ENCODE peak calls at places on chromosomes 5 and 9, in six cellular contexts. E is SJSA1, W is PC-3, T is GM23338, Z is fibroblast of lung, V is cardiac muscle cell. P is an unnamed sample.

GRCh38 chr5:433836-434235 is 9.1 kb upstream of the EXOC3 start:
- DNase-seq in E (no peak), W (no peak), T (no peak), Z (no peak), V (no peak), P (no peak)

GRCh38 chr5:144370273-144370672 is 199.6 kb downstream of the KCTD16 start:
- DNase-seq in E (no peak), W (no peak), T (no peak), Z (no peak), V (no peak), P (no peak)

GRCh38 chr5:147973086-147973485 is 66.7 kb upstream of the C5orf46 start:
- DNase-seq in E (no peak), W (peak; percentile 40), T (no peak), Z (no peak), V (no peak), P (no peak)

GRCh38 chr9:78697653-78698052 is 400.7 kb downstream of the PSAT1 start:
- DNase-seq in E (no peak), W (no peak), T (no peak), Z (peak; percentile 25), V (no peak), P (no peak)

GRCh38 chr9:21796768-21797167 is 5.7 kb upstream of the MTAP start:
- DNase-seq in E (no peak), W (peak; percentile 76), T (no peak), Z (peak; percentile 74), V (peak; percentile 28), P (no peak)

GRCh38 chr5:81420039-81420667 is 26.2 kb upstream of the ACOT12 start:
- DNase-seq in E (peak; percentile 92), W (peak; percentile 89), T (no peak), Z (peak; percentile 96), V (peak; percentile 88), P (no peak)

GRCh38 chr9:93143830-93144530 is 9.9 kb upstream of the NINJ1 start:
- DNase-seq in E (no peak), W (no peak), T (no peak), Z (no peak), V (no peak), P (peak; percentile 72)

GRCh38 chr5:169435506-169436230 is 134.7 kb upstream of the SLIT3 start:
- DNase-seq in E (peak; percentile 77), W (no peak), T (no peak), Z (peak; percentile 53), V (no peak), P (no peak)

GRCh38 chr9:110047955-110048472 is 159.9 kb downstream of the C9orf152 start:
- DNase-seq in E (peak; percentile 39), W (no peak), T (no peak), Z (peak; percentile 20), V (no peak), P (peak; percentile 21)

GRCh38 chr9:81431662-81432061 is 257.7 kb downstream of the TLE1 start:
- DNase-seq in E (peak; percentile 90), W (peak; percentile 88), T (no peak), Z (peak; percentile 98), V (no peak), P (no peak)

GRCh38 chr5:15209053-15209762 is 290.8 kb upstream of the FBXL7 start:
- DNase-seq in E (no peak), W (no peak), T (no peak), Z (no peak), V (peak; percentile 61), P (no peak)

GRCh38 chr9:135920973-135921585 is 13.7 kb upstream of the CAMSAP1 start:
- DNase-seq in E (no peak), W (no peak), T (no peak), Z (no peak), V (no peak), P (no peak)

DNA sequence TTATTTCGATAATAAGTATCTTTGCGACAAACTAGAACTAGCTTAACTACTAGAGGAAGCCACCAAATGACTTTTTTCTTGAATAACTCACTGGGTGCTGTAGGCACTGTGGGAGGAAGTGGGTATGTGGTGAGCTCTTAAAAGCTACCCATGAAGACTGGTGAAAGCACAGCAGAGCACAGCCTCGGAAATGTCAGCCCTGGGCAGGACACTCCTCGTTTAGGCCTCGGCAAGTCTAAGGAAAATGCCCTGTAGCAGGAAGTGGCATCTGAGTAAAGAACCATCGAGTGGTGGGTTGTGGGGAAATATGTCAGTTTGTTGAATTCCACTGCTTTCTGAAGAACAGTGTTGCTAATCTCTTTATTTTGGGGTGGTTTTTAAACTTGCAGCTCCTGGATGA is 44.0 kb upstream of the NCS1 start:
- DNase-seq in E (peak; percentile 17), W (no peak), T (no peak), Z (no peak), V (peak; percentile 29), P (peak; percentile 79)
- H3K4me1 ChIP-seq in E (peaks cover 22% of the 10 kb centered on the region), W (peaks cover 15% of the 10 kb centered on the region), T (no peaks in the 10 kb centered on the region), Z (peaks cover 20% of the 10 kb centered on the region), V (peaks cover 20% of the 10 kb centered on the region), P (peaks cover 55% of the 10 kb centered on the region)

GRCh38 chr5:92500752-92501151 is 1080.3 kb downstream of the NR2F1-AS1 start:
- DNase-seq in E (no peak), W (no peak), T (no peak), Z (no peak), V (no peak), P (no peak)
- H3K4me1 ChIP-seq in E (peaks cover 5% of the 10 kb centered on the region), W (no peaks in the 10 kb centered on the region), T (no peaks in the 10 kb centered on the region), Z (no peaks in the 10 kb centered on the region), V (no peaks in the 10 kb centered on the region), P (no peaks in the 10 kb centered on the region)

GRCh38 chr5:151682751-151683331 is 3.9 kb downstream of the SPARC start:
- DNase-seq in E (no peak), W (no peak), T (no peak), Z (peak; percentile 55), V (peak; percentile 73), P (no peak)

GRCh38 chr5:151680944-151681427 is 5.7 kb downstream of the SPARC start:
- DNase-seq in E (no peak), W (no peak), T (no peak), Z (peak; percentile 32), V (no peak), P (no peak)

GRCh38 chr5:151683936-151684586 is 2.7 kb downstream of the SPARC start:
- DNase-seq in E (no peak), W (no peak), T (no peak), Z (no peak), V (peak; percentile 68), P (no peak)

GRCh38 chr5:151683444-151683843 is 3.3 kb downstream of the SPARC start:
- DNase-seq in E (no peak), W (no peak), T (no peak), Z (peak; percentile 19), V (no peak), P (no peak)

DNA sequence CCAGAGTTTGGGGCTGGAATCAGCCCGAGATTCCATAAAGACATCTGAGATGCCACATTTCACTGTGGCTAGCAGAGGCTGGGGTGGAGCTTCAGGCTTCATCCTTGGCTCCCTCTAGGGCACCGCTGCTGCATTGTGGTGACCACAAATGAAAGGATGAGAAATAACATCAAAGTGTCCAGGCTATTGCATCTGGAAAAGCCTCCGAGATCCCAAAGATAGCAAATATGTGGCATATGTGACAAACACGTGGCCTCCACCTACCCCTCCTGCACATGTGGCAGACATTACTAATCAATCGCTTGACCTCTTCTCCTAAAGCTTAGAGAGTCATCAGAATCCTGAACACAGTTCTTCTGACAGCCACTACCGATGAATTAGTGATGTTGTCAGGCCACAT is 4.5 kb downstream of the SPARC start:
- DNase-seq in E (peak; percentile 52), W (no peak), T (no peak), Z (peak; percentile 51), V (no peak), P (no peak)
- H3K4me1 ChIP-seq in E (peaks cover 78% of the 10 kb centered on the region), W (peaks cover 9% of the 10 kb centered on the region), T (peaks cover 41% of the 10 kb centered on the region), Z (peaks cover 42% of the 10 kb centered on the region), V (peaks cover 49% of the 10 kb centered on the region), P (no peaks in the 10 kb centered on the region)

DNA sequence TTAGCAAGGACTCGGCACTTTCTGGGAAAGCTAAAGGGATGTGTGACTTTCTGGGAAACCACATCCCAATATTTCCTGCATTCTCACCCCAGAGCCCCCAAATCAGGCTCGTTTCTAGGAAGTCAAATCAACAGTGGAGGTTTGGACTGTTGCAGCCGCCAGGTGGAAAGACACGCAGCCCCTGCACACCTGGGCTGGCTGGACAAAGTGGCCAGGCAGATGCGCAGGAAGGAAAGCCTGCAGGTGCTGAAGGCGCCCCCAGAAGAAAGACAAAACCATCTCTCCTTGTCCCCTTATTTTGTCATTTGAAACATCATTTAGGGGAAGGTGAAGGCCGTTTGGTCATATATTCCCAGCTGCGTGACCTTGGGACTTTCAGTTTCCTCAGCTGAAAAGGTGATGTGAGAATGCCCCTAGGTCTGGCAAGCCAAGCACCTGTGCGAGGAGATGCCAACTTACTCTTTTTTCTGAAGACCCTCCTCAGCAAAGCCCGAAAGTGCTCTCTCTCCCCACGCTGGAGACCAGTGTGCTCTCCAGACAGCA is 97.9 kb upstream of the CPEB4 start:
- DNase-seq in E (no peak), W (no peak), T (no peak), Z (no peak), V (no peak), P (no peak)
- H3K4me1 ChIP-seq in E (peaks cover 14% of the 10 kb centered on the region), W (peaks cover 21% of the 10 kb centered on the region), T (peaks cover 5% of the 10 kb centered on the region), Z (no peaks in the 10 kb centered on the region), V (peaks cover 15% of the 10 kb centered on the region), P (no peaks in the 10 kb centered on the region)

GRCh38 chr5:115267617-115268016 is 4.9 kb upstream of the PGGT1B start:
- DNase-seq in E (no peak), W (peak; percentile 61), T (no peak), Z (peak; percentile 62), V (no peak), P (no peak)
- H3K4me1 ChIP-seq in E (peaks cover 6% of the 10 kb centered on the region), W (peaks cover 8% of the 10 kb centered on the region), T (no peaks in the 10 kb centered on the region), Z (peaks cover 2% of the 10 kb centered on the region), V (no peaks in the 10 kb centered on the region), P (no peaks in the 10 kb centered on the region)

GRCh38 chr9:114742947-114743346 is 61.0 kb upstream of the TEX48 start:
- DNase-seq in E (no peak), W (peak; percentile 61), T (no peak), Z (no peak), V (peak; percentile 9), P (no peak)
- H3K4me1 ChIP-seq in E (peaks cover 10% of the 10 kb centered on the region), W (peaks cover 29% of the 10 kb centered on the region), T (no peaks in the 10 kb centered on the region), Z (peaks cover 3% of the 10 kb centered on the region), V (no peaks in the 10 kb centered on the region), P (peaks cover 7% of the 10 kb centered on the region)

DNA sequence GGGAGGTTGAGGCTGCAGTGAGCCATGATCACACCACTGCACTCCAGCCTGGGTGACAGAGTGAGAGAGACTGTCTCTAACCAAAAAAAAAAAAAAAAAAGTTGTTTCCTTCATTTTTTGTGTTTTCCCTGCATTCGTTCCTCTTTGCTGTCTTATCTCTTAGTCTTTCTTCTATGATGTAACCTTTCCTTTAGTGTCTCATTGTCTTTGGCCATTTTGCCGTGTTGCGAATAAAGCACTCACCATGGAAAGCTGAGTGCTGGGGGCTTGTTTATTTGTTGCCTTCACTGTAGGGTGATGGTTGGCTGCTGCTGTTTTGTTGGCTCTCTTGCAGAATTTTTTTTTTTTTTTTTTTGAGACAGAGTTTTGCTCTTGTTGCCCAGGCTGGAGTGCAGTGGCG is 7.6 kb downstream of the EHMT1 start:
- DNase-seq in E (no peak), W (no peak), T (no peak), Z (no peak), V (no peak), P (no peak)
- H3K4me1 ChIP-seq in E (no peaks in the 10 kb centered on the region), W (peaks cover 5% of the 10 kb centered on the region), T (peaks cover 7% of the 10 kb centered on the region), Z (peaks cover 10% of the 10 kb centered on the region), V (no peaks in the 10 kb centered on the region), P (peaks cover 51% of the 10 kb centered on the region)